ENCODE peak calls at places on chromosomes 12 and 14, in five cellular contexts. One of them, this sample, is unnamed.

GRCh38 chr12:101521136-101521535 is 46.0 kb downstream of the SPIC start:
- DNase-seq in endothelial cell: no peak
- DNase-seq in GM19239: no peak
- DNase-seq in H4: no peak
- DNase-seq in HT-29: no peak
- DNase-seq in this sample: no peak

GRCh38 chr14:101726295-101726953 is 35.1 kb upstream of the PPP2R5C start:
- DNase-seq in endothelial cell: no peak
- DNase-seq in GM19239: no peak
- DNase-seq in H4: no peak
- DNase-seq in HT-29: no peak
- DNase-seq in this sample: no peak

GRCh38 chr12:4819654-4820053 is 90.1 kb upstream of the KCNA1 start:
- DNase-seq in endothelial cell: no peak
- DNase-seq in GM19239: no peak
- DNase-seq in H4: peak; percentile 23
- DNase-seq in HT-29: no peak
- DNase-seq in this sample: no peak

GRCh38 chr12:123044351-123044750 is 63.9 kb downstream of the ARL6IP4 start:
- DNase-seq in endothelial cell: no peak
- DNase-seq in GM19239: no peak
- DNase-seq in H4: no peak
- DNase-seq in HT-29: no peak
- DNase-seq in this sample: no peak

GRCh38 chr12:12194206-12194605 is 72.6 kb downstream of the LRP6 start:
- DNase-seq in endothelial cell: no peak
- DNase-seq in GM19239: no peak
- DNase-seq in H4: no peak
- DNase-seq in HT-29: peak; percentile 58
- DNase-seq in this sample: peak; percentile 29

GRCh38 chr12:9364224-9365176 is 156.3 kb upstream of the PZP start:
- DNase-seq in endothelial cell: no peak
- DNase-seq in GM19239: peak; percentile 32
- DNase-seq in H4: peak; percentile 57
- DNase-seq in HT-29: no peak
- DNase-seq in this sample: no peak

GRCh38 chr12:69988601-69989194 is 163.7 kb downstream of the MYRFL start:
- DNase-seq in endothelial cell: no peak
- DNase-seq in GM19239: no peak
- DNase-seq in H4: no peak
- DNase-seq in HT-29: peak; percentile 35
- DNase-seq in this sample: no peak

GRCh38 chr12:108063192-108063591 is 65.9 kb upstream of the WSCD2 start:
- DNase-seq in endothelial cell: peak; percentile 52
- DNase-seq in GM19239: no peak
- DNase-seq in H4: peak; percentile 44
- DNase-seq in HT-29: peak; percentile 15
- DNase-seq in this sample: no peak

GRCh38 chr14:93063393-93063792 is 52.3 kb downstream of the ITPK1 start:
- DNase-seq in endothelial cell: no peak
- DNase-seq in GM19239: no peak
- DNase-seq in H4: no peak
- DNase-seq in HT-29: no peak
- DNase-seq in this sample: no peak

GRCh38 chr14:100875861-100876590 is 27.5 kb downstream of the RTL1 start:
- DNase-seq in endothelial cell: no peak
- DNase-seq in GM19239: no peak
- DNase-seq in H4: no peak
- DNase-seq in HT-29: no peak
- DNase-seq in this sample: no peak

GRCh38 chr12:115176741-115177400 is 492.9 kb upstream of the TBX3 start:
- DNase-seq in endothelial cell: no peak
- DNase-seq in GM19239: no peak
- DNase-seq in H4: no peak
- DNase-seq in HT-29: no peak
- DNase-seq in this sample: no peak

GRCh38 chr12:68376901-68377300 is 44.7 kb upstream of the MDM1 start:
- DNase-seq in endothelial cell: no peak
- DNase-seq in GM19239: no peak
- DNase-seq in H4: no peak
- DNase-seq in HT-29: no peak
- DNase-seq in this sample: no peak

GRCh38 chr12:34303091-34303870 is 281.0 kb downstream of the ALG10 start:
- DNase-seq in endothelial cell: no peak
- DNase-seq in GM19239: no peak
- DNase-seq in H4: no peak
- DNase-seq in HT-29: no peak
- DNase-seq in this sample: no peak

GRCh38 chr12:121005346-121005815 is 10.9 kb downstream of the C12orf43 start:
- DNase-seq in endothelial cell: peak; percentile 78
- DNase-seq in GM19239: no peak
- DNase-seq in H4: peak; percentile 32
- DNase-seq in HT-29: peak; percentile 74
- DNase-seq in this sample: no peak

GRCh38 chr14:105858676-105859025 is 332.3 kb downstream of the TMEM121 start:
- DNase-seq in endothelial cell: no peak
- DNase-seq in GM19239: no peak
- DNase-seq in H4: no peak
- DNase-seq in HT-29: no peak
- DNase-seq in this sample: no peak

GRCh38 chr12:53532524-53533445 is 25.5 kb upstream of the NPFF start:
- DNase-seq in endothelial cell: no peak
- DNase-seq in GM19239: no peak
- DNase-seq in H4: no peak
- DNase-seq in HT-29: no peak
- DNase-seq in this sample: no peak